ENCODE peak calls at places on chromosomes 5 and 9, in six cellular contexts. One of them, this sample, is unnamed.

GRCh38 chr5:125603321-125603720 is 819.9 kb upstream of the GRAMD2B start:
- DNase-seq in cardiac muscle cell: no peak
- DNase-seq in foreskin fibroblast: peak
- DNase-seq in uterus: no peak
- DNase-seq in epithelial cell of esophagus: peak
- DNase-seq in fibroblast of pulmonary artery: no peak
- DNase-seq in this sample: peak

GRCh38 chr5:39080597-39081204 is 6.5 kb upstream of the RICTOR start:
- DNase-seq in fibroblast of pulmonary artery: peak
- DNase-seq in uterus: peak
- DNase-seq in cardiac muscle cell: peak
- DNase-seq in foreskin fibroblast: peak
- DNase-seq in epithelial cell of esophagus: peak
- DNase-seq in this sample: peak

GRCh38 chr9:137339606-137340462 is 37.8 kb upstream of the NRARP start:
- DNase-seq in fibroblast of pulmonary artery: peak
- DNase-seq in cardiac muscle cell: peak
- DNase-seq in epithelial cell of esophagus: no peak
- DNase-seq in foreskin fibroblast: no peak
- DNase-seq in uterus: no peak
- DNase-seq in this sample: no peak

GRCh38 chr5:56449071-56449470 is 215.9 kb upstream of the ANKRD55 start:
- DNase-seq in uterus: no peak
- DNase-seq in epithelial cell of esophagus: no peak
- DNase-seq in fibroblast of pulmonary artery: no peak
- DNase-seq in cardiac muscle cell: no peak
- DNase-seq in foreskin fibroblast: no peak
- DNase-seq in this sample: no peak

GRCh38 chr5:141680751-141681201 is 1.3 kb downstream of the ARAP3 start:
- DNase-seq in fibroblast of pulmonary artery: peak
- DNase-seq in cardiac muscle cell: peak
- DNase-seq in uterus: no peak
- DNase-seq in foreskin fibroblast: peak
- DNase-seq in epithelial cell of esophagus: peak
- DNase-seq in this sample: no peak

GRCh38 chr5:37825334-37825915 is 14.4 kb downstream of the GDNF start:
- DNase-seq in foreskin fibroblast: no peak
- DNase-seq in cardiac muscle cell: no peak
- DNase-seq in epithelial cell of esophagus: no peak
- DNase-seq in fibroblast of pulmonary artery: no peak
- DNase-seq in uterus: no peak
- DNase-seq in this sample: no peak

GRCh38 chr9:89477395-89477794 is 20.5 kb downstream of the SEMA4D start:
- DNase-seq in foreskin fibroblast: no peak
- DNase-seq in cardiac muscle cell: no peak
- DNase-seq in uterus: no peak
- DNase-seq in fibroblast of pulmonary artery: no peak
- DNase-seq in epithelial cell of esophagus: no peak
- DNase-seq in this sample: no peak

GRCh38 chr9:133359420-133360175 is 3.2 kb downstream of the SURF2 start:
- DNase-seq in fibroblast of pulmonary artery: no peak
- DNase-seq in epithelial cell of esophagus: no peak
- DNase-seq in cardiac muscle cell: no peak
- DNase-seq in uterus: no peak
- DNase-seq in foreskin fibroblast: no peak
- DNase-seq in this sample: no peak

GRCh38 chr5:161548472-161549094 is 2.1 kb upstream of the GABRB2 start:
- DNase-seq in fibroblast of pulmonary artery: no peak
- DNase-seq in uterus: no peak
- DNase-seq in cardiac muscle cell: no peak
- DNase-seq in foreskin fibroblast: no peak
- DNase-seq in epithelial cell of esophagus: no peak
- DNase-seq in this sample: no peak

GRCh38 chr5:169050146-169050571 is 250.8 kb downstream of the SLIT3 start:
- DNase-seq in foreskin fibroblast: peak
- DNase-seq in uterus: no peak
- DNase-seq in epithelial cell of esophagus: peak
- DNase-seq in fibroblast of pulmonary artery: no peak
- DNase-seq in cardiac muscle cell: peak
- DNase-seq in this sample: peak

GRCh38 chr5:137845472-137845871 is 22.2 kb upstream of the MYOT start:
- DNase-seq in epithelial cell of esophagus: no peak
- DNase-seq in fibroblast of pulmonary artery: no peak
- DNase-seq in cardiac muscle cell: no peak
- DNase-seq in uterus: no peak
- DNase-seq in foreskin fibroblast: no peak
- DNase-seq in this sample: no peak

GRCh38 chr9:127777368-127777960 is 1.0 kb downstream of the SH2D3C start:
- DNase-seq in fibroblast of pulmonary artery: no peak
- DNase-seq in foreskin fibroblast: no peak
- DNase-seq in cardiac muscle cell: no peak
- DNase-seq in epithelial cell of esophagus: no peak
- DNase-seq in uterus: no peak
- DNase-seq in this sample: no peak

DNA sequence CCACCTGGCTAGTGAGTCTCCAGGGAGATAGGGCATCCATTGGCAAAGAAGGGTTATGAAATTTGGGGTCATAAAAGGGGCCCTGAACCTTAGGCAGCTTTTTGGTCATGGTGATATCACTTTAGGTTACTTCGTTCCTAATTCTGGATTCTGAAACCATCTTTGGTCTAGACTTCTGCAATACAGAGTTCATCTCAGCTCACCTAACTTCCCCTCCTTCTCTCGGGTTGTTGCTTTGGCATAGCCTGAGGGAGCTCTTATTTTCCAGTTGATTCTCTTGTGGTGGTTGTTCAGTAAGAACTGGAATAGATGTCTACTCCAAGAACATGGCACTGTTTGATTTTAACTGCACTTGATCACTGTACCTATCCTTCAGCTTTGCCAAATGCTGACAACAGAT is 148.9 kb upstream of the RUSC2 start:
- DNase-seq in cardiac muscle cell: no peak
- DNase-seq in foreskin fibroblast: no peak
- DNase-seq in uterus: no peak
- DNase-seq in fibroblast of pulmonary artery: no peak
- DNase-seq in epithelial cell of esophagus: no peak
- DNase-seq in this sample: no peak
- H3K4me3 ChIP-seq in cardiac muscle cell: no peak
- H3K4me3 ChIP-seq in foreskin fibroblast: no peak
- H3K4me3 ChIP-seq in uterus: no peak
- H3K4me3 ChIP-seq in fibroblast of pulmonary artery: no peak
- H3K4me3 ChIP-seq in epithelial cell of esophagus: no peak
- H3K4me3 ChIP-seq in this sample: no peak

GRCh38 chr9:124285903-124286291 is 28.1 kb downstream of the NEK6 start:
- DNase-seq in epithelial cell of esophagus: no peak
- DNase-seq in foreskin fibroblast: peak
- DNase-seq in uterus: peak
- DNase-seq in fibroblast of pulmonary artery: peak
- DNase-seq in cardiac muscle cell: peak
- DNase-seq in this sample: peak

GRCh38 chr9:124284940-124285441 is 27.2 kb downstream of the NEK6 start:
- DNase-seq in foreskin fibroblast: no peak
- DNase-seq in fibroblast of pulmonary artery: no peak
- DNase-seq in epithelial cell of esophagus: no peak
- DNase-seq in cardiac muscle cell: peak
- DNase-seq in uterus: peak
- DNase-seq in this sample: peak

GRCh38 chr9:124285490-124285889 is 27.7 kb downstream of the NEK6 start:
- DNase-seq in foreskin fibroblast: no peak
- DNase-seq in cardiac muscle cell: no peak
- DNase-seq in fibroblast of pulmonary artery: no peak
- DNase-seq in uterus: no peak
- DNase-seq in epithelial cell of esophagus: no peak
- DNase-seq in this sample: no peak

GRCh38 chr9:124283232-124283814 is 25.6 kb downstream of the NEK6 start:
- DNase-seq in epithelial cell of esophagus: no peak
- DNase-seq in cardiac muscle cell: no peak
- DNase-seq in fibroblast of pulmonary artery: no peak
- DNase-seq in uterus: no peak
- DNase-seq in foreskin fibroblast: no peak
- DNase-seq in this sample: no peak

GRCh38 chr9:124284237-124284831 is 26.6 kb downstream of the NEK6 start:
- DNase-seq in epithelial cell of esophagus: no peak
- DNase-seq in cardiac muscle cell: peak
- DNase-seq in foreskin fibroblast: no peak
- DNase-seq in fibroblast of pulmonary artery: no peak
- DNase-seq in uterus: no peak
- DNase-seq in this sample: peak
- TF ChIP-seq CTCF in epithelial cell of esophagus: no peak
- TF ChIP-seq CTCF in cardiac muscle cell: no peak
- TF ChIP-seq CTCF in foreskin fibroblast: no peak
- TF ChIP-seq CTCF in fibroblast of pulmonary artery: no peak
- TF ChIP-seq CTCF in uterus: no peak
- TF ChIP-seq CTCF in this sample: no peak

DNA sequence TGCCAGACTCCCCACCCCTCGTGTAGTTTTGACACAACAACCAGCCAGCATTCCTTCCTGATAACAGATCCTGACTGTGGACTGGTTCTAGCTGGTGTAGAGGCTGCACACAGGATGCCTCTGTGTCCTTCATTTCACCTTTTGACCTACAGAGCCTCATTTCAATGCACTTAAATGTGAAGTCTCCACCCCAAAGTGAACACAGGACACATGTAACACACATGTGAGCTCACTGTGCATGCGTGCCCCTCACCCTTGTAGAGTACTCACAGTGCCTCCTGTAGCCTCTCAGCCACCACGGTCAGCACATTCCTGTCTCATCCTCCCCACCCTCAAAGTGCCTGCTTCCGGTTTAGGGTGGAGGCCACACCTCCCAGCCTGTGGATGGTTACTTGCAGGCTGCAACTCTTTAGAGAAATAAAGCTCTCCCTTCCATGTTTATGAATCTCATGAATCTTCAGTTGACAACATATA is 11.6 kb upstream of the NKD2 start:
- DNase-seq in fibroblast of pulmonary artery: peak
- DNase-seq in cardiac muscle cell: peak
- DNase-seq in foreskin fibroblast: no peak
- DNase-seq in epithelial cell of esophagus: no peak
- DNase-seq in uterus: peak
- DNase-seq in this sample: no peak
- H3K4me3 ChIP-seq in fibroblast of pulmonary artery: no peak
- H3K4me3 ChIP-seq in cardiac muscle cell: no peak
- H3K4me3 ChIP-seq in foreskin fibroblast: no peak
- H3K4me3 ChIP-seq in epithelial cell of esophagus: no peak
- H3K4me3 ChIP-seq in uterus: no peak
- H3K4me3 ChIP-seq in this sample: no peak

DNA sequence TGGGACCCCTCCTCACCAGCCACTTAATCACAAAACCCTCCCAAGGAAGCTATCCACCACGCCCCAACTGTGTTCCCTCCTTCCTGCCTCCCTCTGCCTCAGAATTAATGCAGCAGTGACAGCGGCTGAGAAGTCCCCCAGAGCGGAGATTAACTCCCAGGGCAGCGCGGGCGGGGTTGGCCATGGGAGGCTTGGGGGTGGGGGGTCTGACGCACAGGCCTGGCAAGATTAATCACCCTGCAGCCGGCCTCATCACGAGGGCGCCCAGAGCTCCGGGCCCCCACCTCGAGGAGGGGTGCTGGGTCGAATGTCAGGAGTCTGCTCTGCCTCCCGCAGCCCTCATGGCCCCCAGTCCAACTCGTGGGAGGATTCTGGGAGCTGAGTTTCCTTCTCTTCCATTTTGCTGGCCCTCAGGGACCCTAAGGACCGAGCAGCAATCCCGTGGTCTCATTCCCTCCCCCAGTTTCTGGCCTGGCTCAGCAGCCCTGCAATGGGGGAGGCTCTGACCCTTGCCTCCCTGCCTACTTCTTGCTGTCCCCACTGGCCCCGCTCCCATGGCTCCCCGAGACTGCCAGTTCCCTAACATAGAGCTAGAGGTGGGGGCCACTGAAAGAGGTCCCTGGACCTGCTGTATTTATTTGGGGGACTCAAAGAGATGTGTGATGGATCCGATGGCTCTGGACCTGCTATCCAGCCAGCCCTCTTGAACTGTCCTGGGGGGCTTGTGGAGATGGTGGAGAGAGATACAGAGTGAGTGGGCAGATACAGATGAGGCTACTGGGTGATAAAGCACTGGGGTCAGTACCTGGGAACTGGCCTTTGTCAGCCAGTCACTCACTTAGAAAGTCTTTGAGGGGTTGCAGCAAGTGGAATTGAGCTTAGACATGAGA is 42.5 kb downstream of the CXXC5 start:
- DNase-seq in fibroblast of pulmonary artery: peak
- DNase-seq in uterus: peak
- DNase-seq in epithelial cell of esophagus: no peak
- DNase-seq in cardiac muscle cell: peak
- DNase-seq in foreskin fibroblast: peak
- DNase-seq in this sample: peak
- TF ChIP-seq CTCF in fibroblast of pulmonary artery: no peak
- TF ChIP-seq CTCF in uterus: no peak
- TF ChIP-seq CTCF in epithelial cell of esophagus: no peak
- TF ChIP-seq CTCF in cardiac muscle cell: no peak
- TF ChIP-seq CTCF in foreskin fibroblast: no peak
- TF ChIP-seq CTCF in this sample: no peak

DNA sequence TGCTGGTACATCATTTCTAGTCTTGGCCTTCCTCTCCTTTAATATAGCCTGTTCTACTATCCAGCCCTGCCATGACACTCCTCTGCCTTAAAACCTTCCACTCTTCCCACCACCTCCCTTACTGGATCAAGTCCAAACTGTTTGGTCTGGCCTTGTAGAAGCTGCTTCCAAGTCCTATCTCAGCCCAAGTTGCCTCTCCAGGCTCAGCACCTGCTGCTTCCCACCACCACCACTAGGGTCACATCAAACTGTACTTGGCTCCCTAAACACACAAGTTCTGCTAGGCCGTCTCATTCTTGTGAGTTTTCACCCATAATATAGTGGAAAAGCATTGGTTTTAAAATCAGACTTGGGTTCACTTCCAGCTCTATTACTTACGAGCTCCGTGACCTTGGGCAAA is 1.4 kb downstream of the NDUFA8 start:
- DNase-seq in cardiac muscle cell: peak
- DNase-seq in foreskin fibroblast: no peak
- DNase-seq in fibroblast of pulmonary artery: peak
- DNase-seq in epithelial cell of esophagus: peak
- DNase-seq in uterus: no peak
- DNase-seq in this sample: peak
- H3K4me3 ChIP-seq in cardiac muscle cell: no peak
- H3K4me3 ChIP-seq in foreskin fibroblast: no peak
- H3K4me3 ChIP-seq in fibroblast of pulmonary artery: no peak
- H3K4me3 ChIP-seq in epithelial cell of esophagus: no peak
- H3K4me3 ChIP-seq in uterus: no peak
- H3K4me3 ChIP-seq in this sample: no peak

GRCh38 chr5:106127341-106127781 is 1543.4 kb downstream of the EFNA5 start:
- DNase-seq in uterus: no peak
- DNase-seq in fibroblast of pulmonary artery: no peak
- DNase-seq in cardiac muscle cell: no peak
- DNase-seq in epithelial cell of esophagus: peak
- DNase-seq in foreskin fibroblast: no peak
- DNase-seq in this sample: no peak
- TF ChIP-seq CTCF in uterus: no peak
- TF ChIP-seq CTCF in fibroblast of pulmonary artery: no peak
- TF ChIP-seq CTCF in cardiac muscle cell: no peak
- TF ChIP-seq CTCF in epithelial cell of esophagus: no peak
- TF ChIP-seq CTCF in foreskin fibroblast: no peak
- TF ChIP-seq CTCF in this sample: no peak

DNA sequence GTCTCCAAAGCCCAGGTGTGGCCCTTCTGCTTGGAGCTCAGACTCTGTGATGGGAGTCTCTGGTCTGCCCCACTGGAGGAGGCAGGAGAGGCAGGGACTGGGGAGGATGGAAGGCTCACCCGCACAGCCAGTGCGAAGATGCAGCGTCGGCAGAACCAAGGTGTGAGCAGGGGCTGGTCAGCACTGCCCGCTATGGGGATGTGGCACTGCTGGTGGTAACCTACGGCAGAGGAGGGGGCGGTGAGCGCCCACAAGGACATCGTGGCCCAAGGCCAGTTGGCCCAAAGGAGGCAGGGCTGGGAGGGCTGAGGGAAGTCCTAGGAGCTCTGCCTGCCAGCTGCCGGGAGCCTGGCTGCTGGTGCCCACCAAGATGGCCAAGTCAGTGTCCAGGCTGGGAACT is 7.3 kb downstream of the PHF19 start:
- DNase-seq in fibroblast of pulmonary artery: no peak
- DNase-seq in cardiac muscle cell: no peak
- DNase-seq in epithelial cell of esophagus: no peak
- DNase-seq in uterus: peak
- DNase-seq in foreskin fibroblast: no peak
- DNase-seq in this sample: no peak
- H3K4me3 ChIP-seq in fibroblast of pulmonary artery: no peak
- H3K4me3 ChIP-seq in cardiac muscle cell: no peak
- H3K4me3 ChIP-seq in epithelial cell of esophagus: no peak
- H3K4me3 ChIP-seq in uterus: no peak
- H3K4me3 ChIP-seq in foreskin fibroblast: no peak
- H3K4me3 ChIP-seq in this sample: no peak

This sample was measured in fibroblast of mammary gland.